ENCODE peak calls at places on chromosomes 1 and 21, in six cellular contexts. H is K562, G is breast epithelium, P is body of pancreas, L is suprapubic skin, J is tibial nerve. Q is an unnamed sample.

GRCh38 chr21:33799378-33800090 is 116.1 kb downstream of the ATP5PO start:
- DNase-seq in H (no peak), G (no peak), P (peak; percentile 10), L (no peak), J (no peak), Q (no peak)

GRCh38 chr1:110421159-110421777 is 13.8 kb upstream of the LAMTOR5 start:
- DNase-seq in H (no peak), G (no peak), P (peak; percentile 17), L (no peak), J (no peak), Q (no peak)

GRCh38 chr1:219092206-219092605 is 81.5 kb upstream of the LYPLAL1 start:
- DNase-seq in H (no peak), G (no peak), P (no peak), L (no peak), J (no peak), Q (no peak)

GRCh38 chr1:151846686-151847227 is 6.8 kb downstream of the THEM5 start:
- DNase-seq in H (no peak), G (no peak), P (no peak), L (no peak), J (no peak), Q (no peak)

GRCh38 chr1:235865565-235866206 is 1.0 kb downstream of the LYST start:
- DNase-seq in H (no peak), G (no peak), P (no peak), L (no peak), J (no peak), Q (no peak)

GRCh38 chr1:167431261-167431908 is 86.9 kb downstream of the CD247 start:
- DNase-seq in H (no peak), G (no peak), P (no peak), L (no peak), J (no peak), Q (no peak)

GRCh38 chr21:35483267-35483666 is 434.2 kb upstream of the RUNX1 start:
- DNase-seq in H (peak; percentile 81), G (no peak), P (no peak), L (no peak), J (no peak), Q (no peak)

GRCh38 chr1:197915797-197916686 is 1.1 kb upstream of the LHX9 start:
- DNase-seq in H (no peak), G (no peak), P (peak; percentile 58), L (no peak), J (no peak), Q (no peak)

GRCh38 chr1:46818591-46818990 is 19.7 kb downstream of the CYP4B1 start:
- DNase-seq in H (no peak), G (no peak), P (no peak), L (no peak), J (no peak), Q (no peak)

GRCh38 chr1:33435096-33435820 is 4.4 kb upstream of the PHC2 start:
- DNase-seq in H (no peak), G (no peak), P (no peak), L (no peak), J (no peak), Q (no peak)

GRCh38 chr1:44819594-44820327 is 11.4 kb downstream of the BTBD19 start:
- DNase-seq in H (peak; percentile 96), G (peak; percentile 79), P (peak; percentile 84), L (peak; percentile 93), J (peak; percentile 50), Q (peak; percentile 86)

GRCh38 chr1:215682232-215682631 is 115.1 kb downstream of the KCTD3 start:
- DNase-seq in H (no peak), G (no peak), P (no peak), L (no peak), J (no peak), Q (no peak)

GRCh38 chr1:205458777-205459566 is 3.1 kb upstream of the BLACAT1 start:
- DNase-seq in H (peak; percentile 65), G (no peak), P (no peak), L (no peak), J (no peak), Q (no peak)

GRCh38 chr1:3465935-3466321 is 11.5 kb downstream of the ARHGEF16 start:
- DNase-seq in H (no peak), G (no peak), P (no peak), L (no peak), J (no peak), Q (no peak)

GRCh38 chr1:41537257-41537656 is 52.8 kb upstream of the EDN2 start:
- DNase-seq in H (no peak), G (no peak), P (no peak), L (peak; percentile 59), J (no peak), Q (no peak)

GRCh38 chr1:27600500-27601175 is 3.3 kb downstream of the AHDC1 start:
- DNase-seq in H (peak; percentile 71), G (no peak), P (no peak), L (no peak), J (no peak), Q (no peak)

GRCh38 chr1:25575191-25575590 is 31.8 kb downstream of the LDLRAP1 start:
- DNase-seq in H (no peak), G (no peak), P (no peak), L (no peak), J (no peak), Q (no peak)

GRCh38 chr1:30407030-30407861 is 316.1 kb downstream of the MATN1 start:
- DNase-seq in H (no peak), G (peak; percentile 10), P (no peak), L (peak; percentile 70), J (no peak), Q (no peak)

GRCh38 chr1:169186106-169186505 is 79.6 kb downstream of the ATP1B1 start:
- DNase-seq in H (no peak), G (no peak), P (no peak), L (no peak), J (no peak), Q (no peak)

GRCh38 chr1:64161347-64162080 is 41.9 kb upstream of the UBE2U start:
- DNase-seq in H (no peak), G (peak; percentile 29), P (peak; percentile 30), L (no peak), J (no peak), Q (no peak)

GRCh38 chr1:190738321-190738720 is 260.7 kb upstream of the BRINP3 start:
- DNase-seq in H (no peak), G (no peak), P (no peak), L (no peak), J (no peak), Q (no peak)

GRCh38 chr1:22452401-22452963 is 831 bp downstream of the ZBTB40 start:
- DNase-seq in H (no peak), G (no peak), P (peak; percentile 58), L (no peak), J (no peak), Q (no peak)

GRCh38 chr1:67618285-67619018 is 66.5 kb upstream of the GADD45A start:
- DNase-seq in H (no peak), G (peak; percentile 59), P (peak; percentile 55), L (no peak), J (peak; percentile 50), Q (no peak)

GRCh38 chr21:38491536-38491935 is 6.7 kb downstream of the ERG start:
- DNase-seq in H (no peak), G (no peak), P (no peak), L (no peak), J (no peak), Q (no peak)

GRCh38 chr1:53214541-53214940 is 5.9 kb downstream of the CZIB start:
- DNase-seq in H (no peak), G (no peak), P (no peak), L (peak; percentile 9), J (no peak), Q (no peak)

DNA sequence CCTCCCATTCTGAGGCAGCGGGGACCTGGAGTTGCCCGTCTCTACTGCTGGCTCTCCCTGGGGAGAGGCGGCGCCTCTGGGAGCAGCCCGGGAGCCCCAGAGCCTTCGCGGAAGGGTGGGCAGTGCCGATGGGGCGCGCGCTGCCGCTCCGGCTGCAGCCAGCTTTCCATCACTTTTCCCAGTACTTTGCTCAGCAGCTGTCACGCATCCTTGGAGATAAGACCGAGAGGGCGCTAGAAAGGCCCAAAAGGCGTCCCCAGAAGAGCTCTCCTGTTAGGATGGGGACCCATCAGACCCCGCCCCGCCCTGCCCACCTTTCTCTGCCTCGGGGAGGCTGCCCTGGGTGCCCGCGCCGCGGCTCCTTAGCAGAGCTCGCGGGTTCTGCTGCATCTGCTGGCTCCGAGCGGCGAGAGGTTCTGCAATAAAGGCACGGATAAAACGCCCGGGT is 531 bp downstream of the KCNH1 start:
- DNase-seq in H (no peak), G (no peak), P (no peak), L (no peak), J (no peak), Q (no peak)
- TF ChIP-seq POLR2A in H (no peak), G (no peak), P (no peak), L (no peak), J (no peak), Q (no peak)

DNA sequence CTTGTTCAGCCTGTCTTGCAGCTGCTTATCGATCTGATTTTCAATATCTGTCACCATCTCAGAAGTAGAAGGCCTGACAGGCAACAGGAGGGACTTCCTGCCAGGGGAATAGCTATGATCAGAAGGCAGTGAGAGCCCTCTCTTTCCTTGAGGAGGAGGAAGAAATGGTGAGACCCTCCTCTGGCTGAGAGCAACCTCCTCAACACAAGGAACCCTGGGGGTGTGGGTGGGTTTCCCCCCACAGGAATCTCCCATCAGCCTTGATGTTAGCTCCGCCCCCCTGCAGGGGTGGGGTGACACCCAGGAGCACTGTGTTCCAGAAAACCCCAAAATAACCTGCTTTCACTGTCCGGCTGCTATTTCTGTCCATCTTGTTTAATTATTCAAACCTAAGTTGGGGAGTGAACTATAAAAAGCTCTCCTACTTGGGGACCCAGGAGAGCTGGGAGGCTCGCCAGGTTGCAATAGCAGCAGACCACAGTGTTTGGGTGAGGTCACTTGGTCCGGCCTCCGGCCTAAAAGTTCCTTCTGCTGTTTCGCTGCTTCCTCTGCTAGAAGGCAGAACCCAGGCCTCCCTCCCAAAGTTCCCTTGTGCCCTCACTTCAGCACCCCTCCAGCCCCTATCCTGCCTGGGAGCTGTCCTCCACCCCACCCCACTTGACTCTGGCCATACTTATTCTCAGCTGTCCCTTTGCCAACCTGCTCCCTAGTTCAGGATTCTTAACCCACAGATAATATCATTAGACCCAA is 7.8 kb upstream of the MEF2D start:
- DNase-seq in H (no peak), G (no peak), P (peak; percentile 62), L (no peak), J (peak; percentile 63), Q (no peak)
- TF ChIP-seq POLR2A in H (no peak), G (no peak), P (no peak), L (no peak), J (no peak), Q (peak; percentile 68)

GRCh38 chr1:8477983-8478362 is 160.1 kb downstream of the SLC45A1 start:
- DNase-seq in H (no peak), G (no peak), P (no peak), L (no peak), J (no peak), Q (no peak)

GRCh38 chr1:8486047-8486446 is 168.1 kb downstream of the SLC45A1 start:
- DNase-seq in H (no peak), G (no peak), P (no peak), L (no peak), J (no peak), Q (no peak)

GRCh38 chr1:8478566-8478965 is 160.7 kb downstream of the SLC45A1 start:
- DNase-seq in H (no peak), G (no peak), P (no peak), L (no peak), J (no peak), Q (no peak)

GRCh38 chr1:8482844-8483436 is 165.0 kb downstream of the SLC45A1 start:
- DNase-seq in H (no peak), G (no peak), P (no peak), L (no peak), J (no peak), Q (no peak)

GRCh38 chr1:8481650-8482380 is 163.9 kb downstream of the SLC45A1 start:
- DNase-seq in H (no peak), G (no peak), P (no peak), L (no peak), J (no peak), Q (no peak)
- TF ChIP-seq POLR2A in H (no peak), G (no peak), P (no peak), L (no peak), J (no peak), Q (no peak)

GRCh38 chr1:156748670-156749428 is 2.6 kb downstream of the HDGF start:
- DNase-seq in H (no peak), G (peak; percentile 48), P (peak; percentile 67), L (no peak), J (peak; percentile 42), Q (no peak)
- TF ChIP-seq POLR2A in H (peak; percentile 29), G (peak; percentile 40), P (peak; percentile 18), L (no peak), J (no peak), Q (peak; percentile 71)

Q was measured in GM12892.